ENCODE peak calls at places on chromosomes 6 and 20, in five cellular contexts. I is fibroblast of the aortic adventitia, J is Calu3, D is NCI-H345, Y is LHCN-M2. W is an unnamed sample.

GRCh38 chr20:4064118-4064962 is 49.0 kb upstream of the RNF24 start:
- DNase-seq in I (peak), J (peak), D (no peak), Y (peak), W (peak)

GRCh38 chr20:10790013-10790412 is 116.2 kb upstream of the JAG1 start:
- DNase-seq in I (no peak), J (no peak), D (no peak), Y (no peak), W (no peak)

GRCh38 chr6:82237013-82237412 is 10.5 kb downstream of the IBTK start:
- DNase-seq in I (peak), J (no peak), D (peak), Y (peak), W (no peak)

GRCh38 chr6:169678342-169678741 is 23.5 kb downstream of the WDR27 start:
- DNase-seq in I (no peak), J (no peak), D (no peak), Y (no peak), W (no peak)

GRCh38 chr6:161204866-161205557 is 68.8 kb downstream of the AGPAT4 start:
- DNase-seq in I (no peak), J (no peak), D (no peak), Y (no peak), W (no peak)

GRCh38 chr6:72937160-72937559 is 288.1 kb downstream of the KHDC1L start:
- DNase-seq in I (no peak), J (no peak), D (no peak), Y (no peak), W (no peak)

GRCh38 chr6:100338090-100338489 is 126.6 kb downstream of the SIM1 start:
- DNase-seq in I (no peak), J (no peak), D (no peak), Y (no peak), W (no peak)

GRCh38 chr20:62359491-62360121 is 7.5 kb downstream of the LAMA5 start:
- DNase-seq in I (peak), J (peak), D (no peak), Y (peak), W (no peak)

GRCh38 chr6:56840467-56841371 is 114.2 kb upstream of the BEND6 start:
- DNase-seq in I (peak), J (no peak), D (no peak), Y (peak), W (peak)